ENCODE peak calls at places on chromosomes 13 and 19, in four cellular contexts. D, H, A and V are unnamed samples.

GRCh38 chr19:2420490-2420889 is 6.9 kb downstream of the TIMM13 start:
- DNase-seq in A (no peak), H (no peak), D (no peak), V (no peak)

GRCh38 chr13:49220856-49221614 is 897 bp downstream of the MLNR start:
- DNase-seq in H (no peak), A (peak), D (no peak), V (no peak)

GRCh38 chr19:49113762-49114629 is at the start of gene LIN7B:
- DNase-seq in D (no peak), A (peak), H (no peak), V (no peak)

GRCh38 chr19:52007436-52007804 is 591 bp downstream of the ZNF615 start:
- DNase-seq in A (peak), D (no peak), H (no peak), V (no peak)

GRCh38 chr13:114148521-114148855 is 16.1 kb upstream of the RASA3 start:
- DNase-seq in A (no peak), H (no peak), D (no peak), V (no peak)

GRCh38 chr19:13162749-13163608 is 12.8 kb downstream of the IER2 start:
- DNase-seq in D (peak), H (peak), A (peak), V (peak)

GRCh38 chr13:50766043-50766442 is 77.4 kb downstream of the DLEU7 start:
- DNase-seq in D (no peak), A (no peak), H (no peak), V (no peak)

GRCh38 chr19:40933025-40933424 is 51.0 kb upstream of the CYP2A7 start:
- DNase-seq in D (no peak), A (no peak), H (no peak), V (no peak)

GRCh38 chr13:113448885-113449692 is 4.2 kb downstream of the ADPRHL1 start:
- DNase-seq in A (no peak), D (no peak), H (no peak), V (no peak)

GRCh38 chr19:46404884-46405658 is 8.3 kb downstream of the CCDC8 start:
- DNase-seq in D (no peak), A (peak), H (no peak), V (no peak)

GRCh38 chr13:66831317-66831716 is 398.8 kb downstream of the PCDH9 start:
- DNase-seq in A (no peak), D (no peak), H (no peak), V (no peak)

GRCh38 chr19:45527731-45528130 is 20.5 kb downstream of the VASP start:
- DNase-seq in A (no peak), D (no peak), H (no peak), V (no peak)

GRCh38 chr19:14413355-14413754 is 5.8 kb downstream of the DDX39A start:
- DNase-seq in A (no peak), H (no peak), D (no peak), V (no peak)

GRCh38 chr13:19836472-19836871 is 27.0 kb downstream of the ZMYM5 start:
- DNase-seq in D (no peak), A (no peak), H (no peak), V (no peak)

GRCh38 chr19:2270157-2270571 is 11.8 kb downstream of the PEAK3 start:
- DNase-seq in A (no peak), D (no peak), H (no peak), V (no peak)

GRCh38 chr13:76764429-76764828 is 121.8 kb downstream of the KCTD12 start:
- DNase-seq in A (no peak), H (no peak), D (no peak), V (no peak)

GRCh38 chr19:37957176-37957575 is 50.2 kb downstream of the SIPA1L3 start:
- DNase-seq in A (no peak), H (no peak), D (no peak), V (no peak)

GRCh38 chr13:72194531-72194930 is 327.5 kb upstream of the DACH1 start:
- DNase-seq in H (no peak), A (no peak), D (no peak), V (no peak)

GRCh38 chr19:4556574-4557185 is 2.8 kb downstream of the SEMA6B start:
- DNase-seq in H (no peak), D (no peak), A (peak), V (no peak)

GRCh38 chr13:59301166-59301551 is 862.6 kb downstream of the DIAPH3 start:
- DNase-seq in D (no peak), A (no peak), H (no peak), V (no peak)

GRCh38 chr19:7899751-7900352 is 3.8 kb upstream of the MAP2K7 start:
- DNase-seq in H (no peak), D (no peak), A (no peak), V (no peak)

GRCh38 chr13:113879506-113880360 is 15.9 kb upstream of the GAS6 start:
- DNase-seq in A (no peak), D (no peak), H (no peak), V (no peak)

GRCh38 chr19:17183858-17184271 is 31.3 kb upstream of the USE1 start:
- DNase-seq in H (no peak), A (no peak), D (no peak), V (no peak)